ENCODE peak calls at places on chromosomes 1 and 21, in seven cellular contexts. E, A, Z, R, J, I and S are unnamed samples.

GRCh38 chr21:28464988-28465387 is 527.7 kb downstream of the LTN1 start:
- DNase-seq in E (no peak), A (no peak), Z (no peak), R (no peak), J (no peak), I (no peak), S (no peak)

GRCh38 chr1:181798191-181798926 is 263.2 kb downstream of the ZNF648 start:
- DNase-seq in E (no peak), A (no peak), Z (no peak), R (no peak), J (no peak), I (no peak), S (no peak)

GRCh38 chr1:21914468-21914867 is 22.6 kb downstream of the HSPG2 start:
- DNase-seq in E (no peak), A (no peak), Z (no peak), R (no peak), J (no peak), I (no peak), S (no peak)

GRCh38 chr1:113434874-113435175 is 44.5 kb downstream of the MAGI3 start:
- DNase-seq in E (no peak), A (no peak), Z (no peak), R (no peak), J (no peak), I (no peak), S (no peak)

GRCh38 chr21:40835179-40835694 is 11.7 kb downstream of the DSCAM start:
- DNase-seq in E (no peak), A (no peak), Z (no peak), R (no peak), J (no peak), I (no peak), S (no peak)

GRCh38 chr1:109802901-109803561 is 39.3 kb upstream of the EPS8L3 start:
- DNase-seq in E (peak; percentile 54), A (no peak), Z (no peak), R (no peak), J (no peak), I (no peak), S (no peak)

GRCh38 chr1:198955085-198955484 is 316.2 kb downstream of the PTPRC start:
- DNase-seq in E (no peak), A (no peak), Z (no peak), R (no peak), J (no peak), I (no peak), S (no peak)

GRCh38 chr1:193634470-193634869 is 448.1 kb upstream of the B3GALT2 start:
- DNase-seq in E (peak; percentile 2), A (no peak), Z (no peak), R (no peak), J (no peak), I (no peak), S (no peak)

GRCh38 chr1:2913091-2913490 is 108.2 kb upstream of the ACTRT2 start:
- DNase-seq in E (no peak), A (no peak), Z (no peak), R (no peak), J (no peak), I (no peak), S (no peak)
- H3K4me2 ChIP-seq in E (no peak overlapping the region), A (no peak overlapping the region), Z (no peak overlapping the region), R (no peak overlapping the region), J (no peak overlapping the region), I (no peak overlapping the region), S (no peak overlapping the region)

GRCh38 chr1:39084191-39084590 is 58.0 kb downstream of the NDUFS5 start:
- DNase-seq in E (no peak), A (no peak), Z (no peak), R (no peak), J (no peak), I (no peak), S (no peak)
- H3K4me2 ChIP-seq in E (no peak overlapping the region), A (no peak overlapping the region), Z (no peak overlapping the region), R (no peak overlapping the region), J (no peak overlapping the region), I (no peak overlapping the region), S (no peak overlapping the region)

GRCh38 chr1:153180556-153180955 is 22.7 kb upstream of the LELP1 start:
- DNase-seq in E (no peak), A (no peak), Z (no peak), R (no peak), J (no peak), I (no peak), S (no peak)
- H3K4me2 ChIP-seq in E (no peak overlapping the region), A (no peak overlapping the region), Z (no peak overlapping the region), R (no peak overlapping the region), J (no peak overlapping the region), I (no peak overlapping the region), S (no peak overlapping the region)

GRCh38 chr1:94714152-94714551 is 106.0 kb upstream of the SLC44A3 start:
- DNase-seq in E (no peak), A (no peak), Z (no peak), R (no peak), J (no peak), I (no peak), S (no peak)
- H3K4me2 ChIP-seq in E (peak overlapping the region; percentile 15), A (no peak overlapping the region), Z (peak overlapping the region; percentile 30), R (no peak overlapping the region), J (no peak overlapping the region), I (no peak overlapping the region), S (no peak overlapping the region)